ENCODE peak calls at places on chromosomes 7 and 10, in seven cellular contexts. One of them, this sample, is unnamed.

GRCh38 chr7:23404546-23405239 is 65.6 kb downstream of the IGF2BP3 start:
- DNase-seq in stimulated activated CD4-positive, alpha-beta T cell treated with anti-CD3 and anti-CD28 coated beads, TNF-alpha, amount 100 ng/mL, for 4 hours: no peak
- DNase-seq in AG09309: no peak
- DNase-seq in stimulated activated CD8-positive, alpha-beta memory T cell treated with anti-CD3 and anti-CD28 coated beads, Interleukin-12 subunit alpha, Interleukin-12 subunit beta, amount 100 ng/mL, for 4 hours: no peak
- DNase-seq in C1 segment of cervical spinal cord: no peak
- DNase-seq in heart left ventricle: no peak
- DNase-seq in naive thymus-derived CD8-positive, alpha-beta T cell: no peak
- DNase-seq in this sample: no peak

GRCh38 chr10:14389981-14390590 is 59.4 kb upstream of the FRMD4A start:
- DNase-seq in naive thymus-derived CD8-positive, alpha-beta T cell: no peak
- DNase-seq in AG09309: no peak
- DNase-seq in stimulated activated CD8-positive, alpha-beta memory T cell treated with anti-CD3 and anti-CD28 coated beads, Interleukin-12 subunit alpha, Interleukin-12 subunit beta, amount 100 ng/mL, for 4 hours: no peak
- DNase-seq in heart left ventricle: no peak
- DNase-seq in C1 segment of cervical spinal cord: no peak
- DNase-seq in stimulated activated CD4-positive, alpha-beta T cell treated with anti-CD3 and anti-CD28 coated beads, TNF-alpha, amount 100 ng/mL, for 4 hours: no peak
- DNase-seq in this sample: no peak

GRCh38 chr10:26556756-26557640 is 118.9 kb downstream of the APBB1IP start:
- DNase-seq in stimulated activated CD8-positive, alpha-beta memory T cell treated with anti-CD3 and anti-CD28 coated beads, Interleukin-12 subunit alpha, Interleukin-12 subunit beta, amount 100 ng/mL, for 4 hours: no peak
- DNase-seq in naive thymus-derived CD8-positive, alpha-beta T cell: peak; percentile 11
- DNase-seq in AG09309: peak; percentile 45
- DNase-seq in C1 segment of cervical spinal cord: peak; percentile 2
- DNase-seq in heart left ventricle: no peak
- DNase-seq in stimulated activated CD4-positive, alpha-beta T cell treated with anti-CD3 and anti-CD28 coated beads, TNF-alpha, amount 100 ng/mL, for 4 hours: no peak
- DNase-seq in this sample: peak; percentile 29

GRCh38 chr7:46764100-46764941 is 817.6 kb downstream of the TNS3 start:
- DNase-seq in heart left ventricle: peak; percentile 72
- DNase-seq in stimulated activated CD4-positive, alpha-beta T cell treated with anti-CD3 and anti-CD28 coated beads, TNF-alpha, amount 100 ng/mL, for 4 hours: no peak
- DNase-seq in AG09309: peak; percentile 92
- DNase-seq in C1 segment of cervical spinal cord: no peak
- DNase-seq in naive thymus-derived CD8-positive, alpha-beta T cell: no peak
- DNase-seq in stimulated activated CD8-positive, alpha-beta memory T cell treated with anti-CD3 and anti-CD28 coated beads, Interleukin-12 subunit alpha, Interleukin-12 subunit beta, amount 100 ng/mL, for 4 hours: no peak
- DNase-seq in this sample: no peak

GRCh38 chr10:120789804-120790203 is 61.4 kb upstream of the WDR11 start:
- DNase-seq in heart left ventricle: no peak
- DNase-seq in AG09309: no peak
- DNase-seq in stimulated activated CD4-positive, alpha-beta T cell treated with anti-CD3 and anti-CD28 coated beads, TNF-alpha, amount 100 ng/mL, for 4 hours: no peak
- DNase-seq in naive thymus-derived CD8-positive, alpha-beta T cell: no peak
- DNase-seq in stimulated activated CD8-positive, alpha-beta memory T cell treated with anti-CD3 and anti-CD28 coated beads, Interleukin-12 subunit alpha, Interleukin-12 subunit beta, amount 100 ng/mL, for 4 hours: no peak
- DNase-seq in C1 segment of cervical spinal cord: no peak
- DNase-seq in this sample: no peak

GRCh38 chr10:76184647-76185046 is 753.2 kb downstream of the LRMDA start:
- DNase-seq in naive thymus-derived CD8-positive, alpha-beta T cell: no peak
- DNase-seq in stimulated activated CD4-positive, alpha-beta T cell treated with anti-CD3 and anti-CD28 coated beads, TNF-alpha, amount 100 ng/mL, for 4 hours: no peak
- DNase-seq in AG09309: no peak
- DNase-seq in heart left ventricle: no peak
- DNase-seq in stimulated activated CD8-positive, alpha-beta memory T cell treated with anti-CD3 and anti-CD28 coated beads, Interleukin-12 subunit alpha, Interleukin-12 subunit beta, amount 100 ng/mL, for 4 hours: no peak
- DNase-seq in C1 segment of cervical spinal cord: no peak
- DNase-seq in this sample: no peak

GRCh38 chr7:20797174-20798080 is 10.7 kb upstream of the SP8 start:
- DNase-seq in AG09309: no peak
- DNase-seq in C1 segment of cervical spinal cord: no peak
- DNase-seq in naive thymus-derived CD8-positive, alpha-beta T cell: no peak
- DNase-seq in heart left ventricle: no peak
- DNase-seq in stimulated activated CD8-positive, alpha-beta memory T cell treated with anti-CD3 and anti-CD28 coated beads, Interleukin-12 subunit alpha, Interleukin-12 subunit beta, amount 100 ng/mL, for 4 hours: no peak
- DNase-seq in stimulated activated CD4-positive, alpha-beta T cell treated with anti-CD3 and anti-CD28 coated beads, TNF-alpha, amount 100 ng/mL, for 4 hours: no peak
- DNase-seq in this sample: no peak

GRCh38 chr7:142188159-142188558 is 69.7 kb downstream of the PRSS58 start:
- DNase-seq in stimulated activated CD8-positive, alpha-beta memory T cell treated with anti-CD3 and anti-CD28 coated beads, Interleukin-12 subunit alpha, Interleukin-12 subunit beta, amount 100 ng/mL, for 4 hours: no peak
- DNase-seq in naive thymus-derived CD8-positive, alpha-beta T cell: no peak
- DNase-seq in C1 segment of cervical spinal cord: no peak
- DNase-seq in heart left ventricle: no peak
- DNase-seq in AG09309: no peak
- DNase-seq in stimulated activated CD4-positive, alpha-beta T cell treated with anti-CD3 and anti-CD28 coated beads, TNF-alpha, amount 100 ng/mL, for 4 hours: no peak
- DNase-seq in this sample: no peak

This sample was measured in effector memory CD8-positive, alpha-beta T cell.